ENCODE peak calls at places on chromosome 9, in eight cellular contexts. One of them, this sample, is unnamed.

GRCh38 chr9:97737429-97737828 is 40.3 kb upstream of the XPA start:
- DNase-seq in SK-N-SH: peak
- DNase-seq in A549: peak
- DNase-seq in fibroblast of lung: no peak
- DNase-seq in pancreas: no peak
- DNase-seq in psoas muscle: no peak
- DNase-seq in cardiac fibroblast: peak
- DNase-seq in BE2C: peak
- DNase-seq in this sample: peak

GRCh38 chr9:93465853-93466252 is 12.5 kb upstream of the FAM120AOS start:
- DNase-seq in cardiac fibroblast: no peak
- DNase-seq in pancreas: no peak
- DNase-seq in psoas muscle: no peak
- DNase-seq in BE2C: no peak
- DNase-seq in fibroblast of lung: no peak
- DNase-seq in SK-N-SH: no peak
- DNase-seq in A549: no peak
- DNase-seq in this sample: no peak

GRCh38 chr9:126080641-126081040 is 246.0 kb upstream of the MVB12B start:
- DNase-seq in cardiac fibroblast: no peak
- DNase-seq in fibroblast of lung: no peak
- DNase-seq in SK-N-SH: no peak
- DNase-seq in pancreas: no peak
- DNase-seq in BE2C: no peak
- DNase-seq in psoas muscle: no peak
- DNase-seq in A549: no peak
- DNase-seq in this sample: no peak

GRCh38 chr9:94672811-94673487 is 33.6 kb upstream of the FBP1 start:
- DNase-seq in fibroblast of lung: peak
- DNase-seq in BE2C: no peak
- DNase-seq in A549: no peak
- DNase-seq in cardiac fibroblast: peak
- DNase-seq in psoas muscle: no peak
- DNase-seq in SK-N-SH: no peak
- DNase-seq in pancreas: no peak
- DNase-seq in this sample: peak

GRCh38 chr9:135144581-135145108 is 57.2 kb downstream of the OLFM1 start:
- DNase-seq in SK-N-SH: no peak
- DNase-seq in A549: no peak
- DNase-seq in fibroblast of lung: no peak
- DNase-seq in BE2C: peak
- DNase-seq in psoas muscle: no peak
- DNase-seq in cardiac fibroblast: no peak
- DNase-seq in pancreas: no peak
- DNase-seq in this sample: no peak

GRCh38 chr9:104923740-104924139 is 4.2 kb downstream of the ABCA1 start:
- DNase-seq in fibroblast of lung: no peak
- DNase-seq in SK-N-SH: no peak
- DNase-seq in psoas muscle: no peak
- DNase-seq in pancreas: no peak
- DNase-seq in cardiac fibroblast: no peak
- DNase-seq in BE2C: no peak
- DNase-seq in A549: no peak
- DNase-seq in this sample: no peak

GRCh38 chr9:137369111-137369787 is 53.7 kb downstream of the EXD3 start:
- DNase-seq in BE2C: peak
- DNase-seq in cardiac fibroblast: no peak
- DNase-seq in pancreas: peak
- DNase-seq in psoas muscle: no peak
- DNase-seq in SK-N-SH: no peak
- DNase-seq in fibroblast of lung: no peak
- DNase-seq in A549: no peak
- DNase-seq in this sample: no peak

GRCh38 chr9:94175669-94176068 is 83.4 kb upstream of the ZNF169 start:
- DNase-seq in fibroblast of lung: no peak
- DNase-seq in A549: no peak
- DNase-seq in SK-N-SH: no peak
- DNase-seq in pancreas: no peak
- DNase-seq in psoas muscle: no peak
- DNase-seq in BE2C: no peak
- DNase-seq in cardiac fibroblast: no peak
- DNase-seq in this sample: no peak

GRCh38 chr9:37382161-37382981 is 40.1 kb upstream of the GRHPR start:
- DNase-seq in psoas muscle: no peak
- DNase-seq in BE2C: no peak
- DNase-seq in SK-N-SH: no peak
- DNase-seq in A549: no peak
- DNase-seq in cardiac fibroblast: no peak
- DNase-seq in pancreas: no peak
- DNase-seq in fibroblast of lung: no peak
- DNase-seq in this sample: no peak

GRCh38 chr9:111427186-111427585 is 57.0 kb downstream of the ECPAS start:
- DNase-seq in cardiac fibroblast: peak
- DNase-seq in pancreas: no peak
- DNase-seq in fibroblast of lung: peak
- DNase-seq in A549: peak
- DNase-seq in SK-N-SH: no peak
- DNase-seq in BE2C: no peak
- DNase-seq in psoas muscle: no peak
- DNase-seq in this sample: peak

GRCh38 chr9:136838314-136839228 is 3.7 kb upstream of the AJM1 start:
- DNase-seq in BE2C: no peak
- DNase-seq in cardiac fibroblast: no peak
- DNase-seq in A549: no peak
- DNase-seq in SK-N-SH: no peak
- DNase-seq in fibroblast of lung: no peak
- DNase-seq in psoas muscle: peak
- DNase-seq in pancreas: peak
- DNase-seq in this sample: no peak

GRCh38 chr9:112945620-112946208 is 55.0 kb upstream of the SLC46A2 start:
- DNase-seq in A549: peak
- DNase-seq in cardiac fibroblast: no peak
- DNase-seq in fibroblast of lung: no peak
- DNase-seq in pancreas: peak
- DNase-seq in SK-N-SH: peak
- DNase-seq in psoas muscle: no peak
- DNase-seq in BE2C: peak
- DNase-seq in this sample: no peak

GRCh38 chr9:26310294-26310693 is 582.3 kb downstream of the CAAP1 start:
- DNase-seq in BE2C: no peak
- DNase-seq in A549: no peak
- DNase-seq in SK-N-SH: no peak
- DNase-seq in fibroblast of lung: peak
- DNase-seq in cardiac fibroblast: peak
- DNase-seq in psoas muscle: no peak
- DNase-seq in pancreas: no peak
- DNase-seq in this sample: peak

GRCh38 chr9:27189426-27189825 is 80.4 kb downstream of the TEK start:
- DNase-seq in pancreas: no peak
- DNase-seq in cardiac fibroblast: peak
- DNase-seq in psoas muscle: no peak
- DNase-seq in BE2C: no peak
- DNase-seq in A549: no peak
- DNase-seq in fibroblast of lung: no peak
- DNase-seq in SK-N-SH: no peak
- DNase-seq in this sample: no peak

GRCh38 chr9:37309136-37309535 is 113.4 kb upstream of the GRHPR start:
- DNase-seq in psoas muscle: no peak
- DNase-seq in fibroblast of lung: no peak
- DNase-seq in cardiac fibroblast: peak
- DNase-seq in SK-N-SH: no peak
- DNase-seq in A549: no peak
- DNase-seq in pancreas: no peak
- DNase-seq in BE2C: no peak
- DNase-seq in this sample: peak

GRCh38 chr9:86521936-86522335 is 167.7 kb upstream of the TUT7 start:
- DNase-seq in SK-N-SH: no peak
- DNase-seq in cardiac fibroblast: no peak
- DNase-seq in fibroblast of lung: peak
- DNase-seq in A549: no peak
- DNase-seq in pancreas: no peak
- DNase-seq in BE2C: no peak
- DNase-seq in psoas muscle: no peak
- DNase-seq in this sample: no peak

GRCh38 chr9:27504259-27504658 is 19.8 kb upstream of the IFNK start:
- DNase-seq in BE2C: no peak
- DNase-seq in pancreas: no peak
- DNase-seq in A549: no peak
- DNase-seq in SK-N-SH: no peak
- DNase-seq in psoas muscle: no peak
- DNase-seq in cardiac fibroblast: no peak
- DNase-seq in fibroblast of lung: no peak
- DNase-seq in this sample: no peak

GRCh38 chr9:5392285-5392684 is 45.4 kb downstream of the PLGRKT start:
- DNase-seq in psoas muscle: no peak
- DNase-seq in cardiac fibroblast: peak
- DNase-seq in SK-N-SH: no peak
- DNase-seq in pancreas: no peak
- DNase-seq in BE2C: no peak
- DNase-seq in fibroblast of lung: peak
- DNase-seq in A549: no peak
- DNase-seq in this sample: no peak

GRCh38 chr9:137959641-137960411 is 82.2 kb downstream of the CACNA1B start:
- DNase-seq in SK-N-SH: no peak
- DNase-seq in BE2C: no peak
- DNase-seq in A549: no peak
- DNase-seq in psoas muscle: no peak
- DNase-seq in fibroblast of lung: no peak
- DNase-seq in pancreas: no peak
- DNase-seq in cardiac fibroblast: no peak
- DNase-seq in this sample: no peak

GRCh38 chr9:95771556-95772280 is 103.8 kb upstream of the ERCC6L2 start:
- DNase-seq in BE2C: no peak
- DNase-seq in A549: no peak
- DNase-seq in pancreas: no peak
- DNase-seq in cardiac fibroblast: peak
- DNase-seq in fibroblast of lung: peak
- DNase-seq in SK-N-SH: no peak
- DNase-seq in psoas muscle: no peak
- DNase-seq in this sample: peak

GRCh38 chr9:93072383-93072795 is 13.9 kb downstream of the SUSD3 start:
- DNase-seq in pancreas: no peak
- DNase-seq in cardiac fibroblast: no peak
- DNase-seq in fibroblast of lung: peak
- DNase-seq in A549: no peak
- DNase-seq in BE2C: peak
- DNase-seq in SK-N-SH: peak
- DNase-seq in psoas muscle: no peak
- DNase-seq in this sample: peak

GRCh38 chr9:75200892-75201470 is 112.7 kb downstream of the OSTF1 start:
- DNase-seq in cardiac fibroblast: peak
- DNase-seq in SK-N-SH: peak
- DNase-seq in A549: peak
- DNase-seq in BE2C: no peak
- DNase-seq in psoas muscle: no peak
- DNase-seq in fibroblast of lung: peak
- DNase-seq in pancreas: no peak
- DNase-seq in this sample: peak
- TF ChIP-seq CTCF in cardiac fibroblast: peak
- TF ChIP-seq CTCF in SK-N-SH: peak
- TF ChIP-seq CTCF in A549: peak
- TF ChIP-seq CTCF in BE2C: peak
- TF ChIP-seq CTCF in psoas muscle: peak
- TF ChIP-seq CTCF in fibroblast of lung: peak
- TF ChIP-seq CTCF in pancreas: peak
- TF ChIP-seq CTCF in this sample: peak

DNA sequence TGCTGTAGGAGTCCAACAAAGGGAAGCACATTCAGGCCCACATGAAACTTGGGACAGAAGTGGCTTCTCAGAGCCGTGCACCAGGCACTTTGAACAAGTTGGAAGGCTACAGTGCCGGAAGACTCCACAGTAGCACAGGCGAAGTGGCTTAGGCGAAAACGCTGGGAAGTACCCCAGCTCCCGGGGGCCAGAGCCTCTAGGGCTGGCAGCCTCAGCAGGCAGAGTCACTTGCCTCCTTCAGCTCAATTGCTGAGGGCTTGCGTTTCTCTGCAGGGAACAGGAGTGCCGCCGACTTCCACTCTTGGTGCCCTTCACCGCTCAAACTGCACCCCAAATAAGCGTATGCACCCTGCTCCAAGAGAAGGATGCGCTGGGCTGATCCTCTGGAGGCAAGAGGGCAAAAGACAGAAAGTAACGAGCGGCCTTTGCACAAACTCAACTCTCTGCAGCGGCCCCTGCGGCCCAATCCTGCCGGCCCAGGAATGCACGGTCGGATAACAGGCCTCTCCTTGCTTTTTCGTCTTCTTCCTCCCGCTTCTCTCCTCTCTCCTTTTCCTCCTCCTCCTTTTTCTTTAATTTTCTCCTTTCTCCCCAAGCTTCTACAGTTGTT is 1.2 kb upstream of the S1PR3 start:
- DNase-seq in pancreas: no peak
- DNase-seq in fibroblast of lung: no peak
- DNase-seq in psoas muscle: no peak
- DNase-seq in BE2C: no peak
- DNase-seq in A549: no peak
- DNase-seq in cardiac fibroblast: no peak
- DNase-seq in SK-N-SH: no peak
- DNase-seq in this sample: no peak
- H3K4me3 ChIP-seq in pancreas: no peak
- H3K4me3 ChIP-seq in fibroblast of lung: no peak
- H3K4me3 ChIP-seq in psoas muscle: no peak
- H3K4me3 ChIP-seq in BE2C: no peak
- H3K4me3 ChIP-seq in A549: no peak
- H3K4me3 ChIP-seq in cardiac fibroblast: no peak
- H3K4me3 ChIP-seq in SK-N-SH: no peak
- H3K4me3 ChIP-seq in this sample: no peak

GRCh38 chr9:70229579-70229978 is 29.2 kb upstream of the SMC5 start:
- DNase-seq in A549: no peak
- DNase-seq in psoas muscle: no peak
- DNase-seq in SK-N-SH: no peak
- DNase-seq in pancreas: no peak
- DNase-seq in BE2C: no peak
- DNase-seq in cardiac fibroblast: peak
- DNase-seq in fibroblast of lung: peak
- DNase-seq in this sample: peak
- TF ChIP-seq CTCF in A549: peak
- TF ChIP-seq CTCF in psoas muscle: peak
- TF ChIP-seq CTCF in SK-N-SH: peak
- TF ChIP-seq CTCF in pancreas: no peak
- TF ChIP-seq CTCF in BE2C: peak
- TF ChIP-seq CTCF in cardiac fibroblast: peak
- TF ChIP-seq CTCF in fibroblast of lung: peak
- TF ChIP-seq CTCF in this sample: peak

GRCh38 chr9:133711428-133712220 is 26.5 kb downstream of the SARDH start:
- DNase-seq in cardiac fibroblast: peak
- DNase-seq in BE2C: peak
- DNase-seq in psoas muscle: no peak
- DNase-seq in SK-N-SH: no peak
- DNase-seq in pancreas: peak
- DNase-seq in A549: no peak
- DNase-seq in fibroblast of lung: peak
- DNase-seq in this sample: peak
- H3K4me3 ChIP-seq in cardiac fibroblast: no peak
- H3K4me3 ChIP-seq in BE2C: no peak
- H3K4me3 ChIP-seq in psoas muscle: no peak
- H3K4me3 ChIP-seq in SK-N-SH: no peak
- H3K4me3 ChIP-seq in pancreas: no peak
- H3K4me3 ChIP-seq in A549: no peak
- H3K4me3 ChIP-seq in fibroblast of lung: no peak
- H3K4me3 ChIP-seq in this sample: no peak

This sample was measured in fibroblast of mammary gland.